ENCODE peak calls at places on chromosomes 3 and 15, in nine cellular contexts. C is AG08396; P is stimulated activated CD8-positive, alpha-beta memory T cell treated with anti-CD3 and anti-CD28 coated beads, Interleukin-15, amount 100 ng/mL, for 24 hours; U is astrocyte of the cerebellum; M is mammary epithelial cell; G is GM13977; J is mucosa of gallbladder; N is stimulated activated CD4-positive, alpha-beta T cell treated with anti-CD3 and anti-CD28 coated beads, TNF-alpha, amount 100 ng/mL, for 4 hours; V is activated T-cell treated with anti-CD3 and anti-CD28 coated beads for 1 hour. D is an unnamed sample.

GRCh38 chr3:97940034-97940433 is 32.2 kb downstream of the RIOX2 start:
- DNase-seq in P (no peak), U (no peak), V (no peak), M (no peak), C (no peak), N (no peak), J (no peak), G (no peak), D (no peak)

GRCh38 chr15:98419173-98419814 is 229.0 kb upstream of the IGF1R start:
- DNase-seq in G (no peak), U (no peak), M (no peak), V (no peak), J (no peak), P (no peak), N (no peak), C (no peak), D (no peak)

GRCh38 chr3:60384352-60384751 is 866.9 kb downstream of the FHIT start:
- DNase-seq in U (peak), V (no peak), N (no peak), P (no peak), C (no peak), J (no peak), M (no peak), G (no peak), D (no peak)

GRCh38 chr3:112508860-112509259 is 9.6 kb upstream of the BTLA start:
- DNase-seq in G (no peak), J (no peak), C (no peak), M (no peak), V (no peak), N (no peak), U (no peak), P (no peak), D (no peak)

GRCh38 chr3:143120716-143121239 is 1.2 kb downstream of the CHST2 start:
- DNase-seq in C (peak), U (no peak), P (peak), V (peak), J (no peak), M (peak), G (peak), N (peak), D (peak)

GRCh38 chr3:10263549-10264363 is 15.5 kb downstream of the TATDN2 start:
- DNase-seq in C (peak), U (no peak), N (peak), V (peak), G (no peak), J (peak), M (peak), P (peak), D (no peak)

GRCh38 chr3:25576836-25577454 is 87.8 kb downstream of the TOP2B start:
- DNase-seq in N (no peak), V (no peak), P (no peak), C (no peak), U (no peak), M (no peak), G (no peak), J (no peak), D (no peak)

GRCh38 chr3:144363856-144364255 is 392.2 kb downstream of the DIPK2A start:
- DNase-seq in M (no peak), P (no peak), U (no peak), N (no peak), C (no peak), G (no peak), J (no peak), V (no peak), D (no peak)

GRCh38 chr3:139299261-139300132 is 44.3 kb upstream of the MRPS22 start:
- DNase-seq in C (no peak), J (no peak), U (no peak), V (no peak), M (peak), P (no peak), N (no peak), G (no peak), D (peak)

GRCh38 chr3:116148881-116149530 is 296.3 kb downstream of the LSAMP start:
- DNase-seq in N (no peak), U (no peak), J (no peak), C (no peak), M (no peak), G (no peak), P (no peak), V (no peak), D (no peak)

GRCh38 chr3:112411425-112411824 is 78.5 kb downstream of the CD200 start:
- DNase-seq in P (no peak), G (no peak), U (no peak), V (no peak), N (no peak), M (no peak), C (no peak), J (no peak), D (no peak)

GRCh38 chr3:195908439-195909293 is at the start of gene TNK2:
- DNase-seq in M (no peak), N (no peak), V (no peak), U (no peak), C (peak), G (peak), P (peak), J (no peak), D (peak)

GRCh38 chr15:62047278-62047847 is 12.9 kb downstream of the VPS13C start:
- DNase-seq in U (no peak), N (no peak), G (no peak), C (no peak), M (no peak), J (no peak), P (no peak), V (no peak), D (no peak)

GRCh38 chr3:101423984-101424888 is 88.8 kb downstream of the SENP7 start:
- DNase-seq in N (no peak), P (no peak), U (no peak), V (no peak), G (no peak), C (no peak), J (no peak), M (no peak), D (no peak)

GRCh38 chr15:62779041-62779810 is 263.3 kb upstream of the TPM1 start:
- DNase-seq in P (no peak), V (no peak), J (peak), N (no peak), M (no peak), G (no peak), U (no peak), C (peak), D (peak)

GRCh38 chr15:71153823-71154524 is 38.7 kb downstream of the THSD4 start:
- DNase-seq in G (no peak), J (no peak), N (no peak), C (no peak), U (no peak), M (peak), P (no peak), V (no peak), D (no peak)

GRCh38 chr3:136624894-136625815 is 127.0 kb downstream of the STAG1 start:
- DNase-seq in V (no peak), C (no peak), N (no peak), J (peak), G (no peak), U (no peak), P (no peak), M (peak), D (no peak)

GRCh38 chr15:98914626-98915025 is 93.0 kb downstream of the PGPEP1L start:
- DNase-seq in P (no peak), C (peak), N (no peak), M (peak), G (no peak), V (no peak), J (no peak), U (peak), D (peak)

GRCh38 chr3:1087066-1087555 is 5.7 kb upstream of the CNTN6 start:
- DNase-seq in M (peak), J (peak), P (no peak), C (peak), N (no peak), V (no peak), G (no peak), U (peak), D (peak)

GRCh38 chr3:51963951-51964451 is 3.3 kb downstream of the PCBP4 start:
- DNase-seq in P (no peak), C (no peak), V (no peak), G (no peak), J (no peak), N (no peak), M (no peak), U (no peak), D (no peak)

GRCh38 chr15:43093026-43093425 is 12.8 kb downstream of the UBR1 start:
- DNase-seq in V (no peak), J (no peak), N (no peak), C (no peak), P (no peak), M (no peak), G (no peak), U (no peak), D (no peak)

GRCh38 chr15:25175033-25175788 is 220.4 kb downstream of the SNRPN start:
- DNase-seq in P (no peak), M (no peak), C (no peak), J (peak), U (no peak), V (no peak), N (no peak), G (peak), D (no peak)

GRCh38 chr3:145094355-145094941 is 1066.5 kb downstream of the PLOD2 start:
- DNase-seq in C (peak), M (peak), V (no peak), G (peak), J (no peak), N (no peak), P (no peak), U (peak), D (peak)

GRCh38 chr15:72284781-72285180 is 12.4 kb upstream of the PARP6 start:
- DNase-seq in C (no peak), P (no peak), V (no peak), M (peak), U (no peak), G (no peak), N (no peak), J (no peak), D (no peak)

GRCh38 chr15:76866716-76867321 is 38.3 kb downstream of the SCAPER start:
- DNase-seq in G (peak), U (peak), P (no peak), N (no peak), M (peak), J (no peak), V (no peak), C (peak), D (no peak)

GRCh38 chr15:73244333-73244732 is 124.4 kb downstream of the HCN4 start:
- DNase-seq in V (no peak), N (no peak), C (no peak), U (no peak), P (no peak), J (no peak), M (peak), G (peak), D (no peak)

GRCh38 chr3:186980989-186981388 is 50.7 kb downstream of the ST6GAL1 start:
- DNase-seq in V (no peak), U (no peak), N (no peak), J (no peak), P (no peak), C (no peak), G (no peak), M (no peak), D (no peak)

GRCh38 chr3:62207197-62207596 is 166.2 kb downstream of the FEZF2 start:
- DNase-seq in G (no peak), M (no peak), V (no peak), J (no peak), C (no peak), N (no peak), U (no peak), P (no peak), D (no peak)

D was measured in MG63.